ENCODE peak calls at places on chromosomes 3 and 15, in seven cellular contexts. U is thoracic aorta, Z is left ventricle myocardium inferior, H is mucosa of descending colon, Y is fibroblast of lung, B is neuronal stem cell, N is cardiac muscle cell. J is an unnamed sample. For H3K9me3 and H3K4me1, the result is how much of the 10 kb centered on the place peaks cover.

GRCh38 chr15:38042707-38043445 is 108.4 kb downstream of the TMCO5A start:
- DNase-seq in Y (no peak), Z (no peak), N (peak), H (peak), B (no peak), U (no peak), J (no peak)

GRCh38 chr15:100844778-100845177 is 34.9 kb upstream of the ALDH1A3 start:
- DNase-seq in U (no peak), N (no peak), Y (no peak), B (no peak), Z (no peak), H (no peak), J (no peak)

GRCh38 chr3:179544981-179545645 is 17.6 kb upstream of the ACTL6A start:
- DNase-seq in Y (peak), U (no peak), H (no peak), Z (no peak), N (peak), B (no peak), J (no peak)

GRCh38 chr3:24493951-24494615 is 567 bp downstream of the THRB start:
- DNase-seq in N (peak), Y (peak), U (peak), B (peak), Z (peak), H (peak), J (peak)

GRCh38 chr3:161349529-161350278 is 21.6 kb downstream of the SPTSSB start:
- DNase-seq in H (no peak), B (no peak), N (peak), Y (peak), Z (no peak), U (no peak), J (no peak)

GRCh38 chr3:197285557-197285956 is 12.9 kb downstream of the DLG1 start:
- DNase-seq in N (no peak), U (no peak), Z (no peak), B (no peak), H (no peak), Y (no peak), J (no peak)

GRCh38 chr15:70604671-70605070 is 158.7 kb downstream of the UACA start:
- DNase-seq in B (no peak), Y (no peak), Z (no peak), N (peak), U (no peak), H (no peak), J (peak)

GRCh38 chr3:101676219-101676764 is 640 bp downstream of the ZBTB11 start:
- DNase-seq in U (peak), N (peak), Z (peak), B (peak), H (peak), Y (peak), J (peak)

GRCh38 chr15:72237286-72238224 is 6.6 kb upstream of the PKM start:
- DNase-seq in B (no peak), U (peak), H (peak), Y (peak), Z (no peak), N (peak), J (no peak)

GRCh38 chr3:132255041-132255745 is 62.0 kb upstream of the ACP3 start:
- DNase-seq in B (no peak), U (no peak), N (peak), H (no peak), Z (no peak), Y (peak), J (no peak)

GRCh38 chr15:53918180-53919079 is 59.8 kb upstream of the UNC13C start:
- DNase-seq in B (no peak), U (no peak), H (no peak), Y (no peak), N (no peak), Z (no peak), J (peak)

GRCh38 chr15:76185716-76186115 is 125.6 kb downstream of the ETFA start:
- DNase-seq in U (no peak), B (peak), N (peak), H (peak), Z (no peak), Y (peak), J (peak)

GRCh38 chr3:13015286-13016082 is 57.7 kb downstream of the IQSEC1 start:
- DNase-seq in H (no peak), U (no peak), N (no peak), Z (no peak), B (no peak), Y (no peak), J (no peak)

GRCh38 chr3:36065321-36065720 is 315.0 kb upstream of the STAC start:
- DNase-seq in U (no peak), N (no peak), H (no peak), Z (no peak), B (no peak), Y (no peak), J (no peak)

GRCh38 chr15:87681054-87681453 is 575.5 kb downstream of the NTRK3 start:
- DNase-seq in B (no peak), Z (no peak), Y (no peak), N (no peak), H (no peak), U (no peak), J (no peak)

GRCh38 chr3:51396401-51396800 is 5.3 kb downstream of the RBM15B start:
- DNase-seq in B (no peak), N (no peak), U (no peak), H (no peak), Z (no peak), Y (no peak), J (no peak)

GRCh38 chr3:138213373-138214085 is 26.4 kb downstream of the ARMC8 start:
- DNase-seq in Y (no peak), Z (no peak), N (no peak), H (no peak), U (no peak), B (no peak), J (no peak)

GRCh38 chr15:37031198-37031597 is 69.2 kb downstream of the MEIS2 start:
- DNase-seq in B (no peak), U (no peak), Y (peak), Z (no peak), H (no peak), N (peak), J (no peak)

GRCh38 chr3:138941259-138941885 is 5.6 kb downstream of the FOXL2 start:
- DNase-seq in N (peak), Y (no peak), H (peak), Z (no peak), B (peak), U (no peak), J (peak)

GRCh38 chr3:136353461-136353860 is 103.3 kb downstream of the PCCB start:
- DNase-seq in H (no peak), N (no peak), Z (no peak), U (no peak), Y (no peak), B (no peak), J (no peak)

GRCh38 chr3:94928921-94929320 is 866.1 kb downstream of the NSUN3 start:
- DNase-seq in U (no peak), B (no peak), Y (peak), Z (no peak), H (no peak), N (peak), J (no peak)

GRCh38 chr3:55091381-55092225 is 163.7 kb upstream of the LRTM1 start:
- DNase-seq in H (no peak), N (peak), U (no peak), Y (peak), Z (no peak), B (no peak), J (no peak)

GRCh38 chr15:48374472-48374871 is 43.2 kb downstream of the DUT start:
- DNase-seq in Y (no peak), Z (no peak), N (peak), B (no peak), H (no peak), U (no peak), J (no peak)

GRCh38 chr3:119529883-119530282 is 29.5 kb downstream of the CD80 start:
- DNase-seq in B (no peak), N (peak), U (no peak), Y (peak), H (no peak), Z (no peak), J (no peak)

GRCh38 chr3:178325330-178325729 is 210.9 kb upstream of the KCNMB2 start:
- DNase-seq in Y (peak), U (no peak), H (no peak), N (peak), B (no peak), Z (no peak), J (peak)

GRCh38 chr15:57423599-57424140 is 47.4 kb downstream of the CGNL1 start:
- DNase-seq in B (no peak), H (no peak), Y (no peak), U (no peak), Z (no peak), N (no peak), J (no peak)

GRCh38 chr15:45919806-45920205 is 285.0 kb downstream of the SQOR start:
- DNase-seq in Z (no peak), H (no peak), B (no peak), N (peak), U (no peak), Y (peak), J (no peak)

DNA sequence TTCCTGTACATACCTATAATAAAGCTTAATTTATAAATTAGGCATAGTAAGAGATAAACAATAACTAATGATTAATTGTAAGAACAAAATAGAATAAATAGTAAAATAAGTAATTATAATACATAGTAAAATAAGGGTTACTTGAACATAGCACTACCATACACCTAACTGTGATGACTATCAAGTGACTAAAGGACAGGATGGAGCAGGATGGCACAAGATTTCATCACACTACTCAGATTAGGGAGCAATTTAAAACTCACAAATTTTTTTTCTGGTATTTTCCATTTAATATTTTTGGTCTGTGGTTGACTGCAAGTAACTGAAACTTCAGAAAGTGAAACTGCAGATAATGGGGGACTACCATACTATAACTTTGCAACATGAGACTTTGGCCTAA is 14.8 kb downstream of the RFX7 start:
- DNase-seq in H (no peak), N (no peak), Z (no peak), U (no peak), B (no peak), Y (no peak), J (no peak)
- H3K9me3 ChIP-seq in H (under half), N (under half), Z (under half), U (under half), B (half or more), Y (under half), J (under half)

GRCh38 chr3:126703512-126704493 is at the start of gene CHCHD6:
- DNase-seq in Y (peak), N (peak), B (peak), U (peak), Z (peak), H (peak), J (peak)
- H3K4me1 ChIP-seq in Y (under half), N (under half), B (under half), U (under half), Z (under half), H (under half), J (under half)

DNA sequence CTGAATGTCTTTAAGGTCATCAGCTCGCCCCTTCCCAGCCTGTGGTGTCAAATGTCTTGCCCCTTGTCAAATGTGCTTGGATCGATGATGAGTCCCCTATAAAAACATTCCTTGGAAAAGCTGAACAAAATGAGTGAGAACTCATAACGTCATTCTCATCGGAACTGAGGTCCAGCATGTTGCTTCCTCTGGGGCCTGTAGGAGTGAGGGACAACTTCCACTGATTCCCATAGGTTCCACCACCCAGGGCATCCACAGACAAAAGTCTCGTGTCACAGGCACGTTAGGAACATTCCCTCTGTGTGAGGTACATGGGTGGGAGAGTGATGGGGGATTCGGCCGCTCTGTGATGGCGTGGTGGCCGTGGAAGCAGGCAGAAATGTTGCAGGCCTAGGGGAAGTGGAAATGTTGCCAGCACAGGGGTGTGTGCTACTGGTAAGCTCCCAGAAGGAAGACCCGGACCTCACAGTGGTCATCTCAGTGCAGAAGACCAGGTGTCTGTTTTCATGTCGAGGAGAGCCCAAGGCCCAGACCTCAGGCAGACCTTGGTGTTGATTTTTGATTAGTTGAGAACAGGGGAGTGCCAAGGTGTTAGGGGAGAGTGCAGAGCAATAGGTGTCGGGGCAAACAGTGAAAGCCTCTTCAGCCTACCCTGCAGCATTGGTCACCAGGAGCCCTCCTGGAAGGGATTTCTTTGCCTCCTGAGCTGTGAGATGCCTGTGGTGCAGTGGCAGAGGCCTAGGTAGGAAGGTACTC is 96.8 kb downstream of the SNRPN start:
- DNase-seq in B (no peak), Z (no peak), H (no peak), U (no peak), N (no peak), Y (no peak), J (no peak)
- H3K9me3 ChIP-seq in B (half or more), Z (half or more), H (half or more), U (half or more), N (under half), Y (under half), J (under half)

DNA sequence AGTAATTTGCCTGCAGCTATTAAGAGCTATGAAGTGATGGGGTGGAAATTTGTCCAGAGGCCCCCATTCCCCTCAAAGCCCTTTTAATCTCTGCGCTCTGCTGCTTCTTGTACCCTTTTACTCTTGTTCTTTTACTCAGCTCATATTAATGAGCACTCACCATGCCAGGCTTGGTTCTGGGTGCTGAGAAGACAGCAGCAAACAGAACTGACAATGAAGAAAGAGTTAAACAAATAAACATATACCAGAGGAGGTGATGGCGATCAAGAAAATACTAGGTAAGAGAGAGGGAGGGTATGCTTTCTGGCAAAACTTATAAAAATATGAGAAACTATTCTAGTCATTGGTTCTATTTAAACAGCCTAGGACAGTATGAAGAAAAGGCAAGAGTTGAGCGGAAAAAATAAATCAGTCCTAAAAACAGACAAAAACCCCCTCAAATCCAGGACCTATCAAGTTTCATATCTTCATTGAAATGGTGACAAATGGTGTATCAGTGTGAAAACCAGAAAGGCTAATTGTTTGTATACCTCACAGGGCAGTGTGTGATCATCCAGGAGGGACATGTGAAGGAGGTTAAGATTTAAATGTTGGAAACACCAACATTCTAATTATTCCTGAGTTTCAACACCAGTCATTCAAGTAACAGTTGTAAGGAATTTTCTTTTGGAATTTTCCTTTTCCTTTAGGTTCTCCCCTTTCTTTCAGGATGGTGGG is 144.9 kb downstream of the FNDC3B start:
- DNase-seq in B (no peak), Y (no peak), N (no peak), H (no peak), U (no peak), Z (no peak), J (no peak)
- H3K4me1 ChIP-seq in B (under half), Y (under half), N (under half), H (under half), U (half or more), Z (half or more), J (under half)

J was measured in neural progenitor cell.